ENCODE peak calls at places on chromosomes 3 and 15, in nine cellular contexts. G is nephron progenitor cell, Z is WERI-Rb-1, S is PC-3, V is fibroblast of the aortic adventitia, N is WTC11, W is Calu3, R is mesothelial cell of epicardium, M is neural progenitor cell. T is an unnamed sample.

GRCh38 chr3:157549498-157549897 is 46.3 kb upstream of the VEPH1 start:
- DNase-seq in G (no peak), Z (no peak), S (no peak), V (no peak), N (no peak), W (no peak), R (no peak), M (no peak), T (no peak)

GRCh38 chr3:13332158-13332557 is 88.0 kb downstream of the NUP210 start:
- DNase-seq in G (no peak), Z (no peak), S (peak; percentile 65), V (no peak), N (no peak), W (no peak), R (no peak), M (no peak), T (no peak)

GRCh38 chr3:13500133-13500885 is 20.2 kb downstream of the HDAC11 start:
- DNase-seq in G (peak; percentile 67), Z (peak; percentile 54), S (peak; percentile 39), V (no peak), N (peak; percentile 75), W (peak; percentile 54), R (no peak), M (peak; percentile 69), T (peak; percentile 65)

GRCh38 chr3:40057077-40057476 is 247.7 kb downstream of the MYRIP start:
- DNase-seq in G (no peak), Z (no peak), S (no peak), V (peak; percentile 66), N (no peak), W (no peak), R (no peak), M (no peak), T (no peak)

GRCh38 chr15:71215126-71215894 is 100.0 kb downstream of the THSD4 start:
- DNase-seq in G (no peak), Z (peak; percentile 22), S (no peak), V (no peak), N (peak; percentile 44), W (no peak), R (no peak), M (no peak), T (peak; percentile 65)

GRCh38 chr15:51380999-51381806 is 39.7 kb downstream of the GLDN start:
- DNase-seq in G (peak; percentile 59), Z (peak; percentile 73), S (peak; percentile 77), V (peak; percentile 88), N (peak; percentile 60), W (peak; percentile 72), R (no peak), M (peak; percentile 87), T (peak; percentile 72)

GRCh38 chr3:121649645-121650044 is 11.1 kb downstream of the HCLS1 start:
- DNase-seq in G (no peak), Z (no peak), S (peak; percentile 64), V (no peak), N (no peak), W (no peak), R (no peak), M (no peak), T (no peak)

GRCh38 chr15:70761046-70761445 is 2.3 kb downstream of the UACA start:
- DNase-seq in G (no peak), Z (no peak), S (peak; percentile 15), V (no peak), N (no peak), W (no peak), R (no peak), M (no peak), T (no peak)

GRCh38 chr3:67018105-67018788 is 20.1 kb downstream of the KBTBD8 start:
- DNase-seq in G (no peak), Z (no peak), S (no peak), V (peak; percentile 44), N (no peak), W (peak; percentile 8), R (no peak), M (no peak), T (no peak)

GRCh38 chr15:68635142-68635541 is 56.3 kb downstream of the CORO2B start:
- DNase-seq in G (no peak), Z (no peak), S (no peak), V (peak; percentile 72), N (no peak), W (no peak), R (no peak), M (no peak), T (no peak)

GRCh38 chr3:58176185-58176530 is 34.6 kb downstream of the DNASE1L3 start:
- DNase-seq in G (no peak), Z (no peak), S (no peak), V (no peak), N (no peak), W (no peak), R (no peak), M (no peak), T (no peak)

GRCh38 chr3:58175429-58176184 is 35.2 kb downstream of the DNASE1L3 start:
- DNase-seq in G (no peak), Z (no peak), S (no peak), V (peak; percentile 72), N (no peak), W (peak; percentile 41), R (no peak), M (peak; percentile 33), T (no peak)

GRCh38 chr3:58175098-58175428 is 35.7 kb downstream of the DNASE1L3 start:
- DNase-seq in G (no peak), Z (no peak), S (no peak), V (no peak), N (no peak), W (no peak), R (no peak), M (no peak), T (no peak)

GRCh38 chr3:58173029-58173669 is 37.6 kb downstream of the DNASE1L3 start:
- DNase-seq in G (no peak), Z (no peak), S (no peak), V (no peak), N (no peak), W (no peak), R (no peak), M (no peak), T (no peak)

GRCh38 chr3:58173670-58174472 is 36.9 kb downstream of the DNASE1L3 start:
- DNase-seq in G (peak; percentile 52), Z (peak; percentile 76), S (peak; percentile 55), V (no peak), N (peak; percentile 73), W (peak; percentile 71), R (no peak), M (peak; percentile 77), T (peak; percentile 80)
- TF ChIP-seq CTCF in G (no peak), Z (peak; percentile 77), S (peak; percentile 68), V (peak; percentile 14), N (peak; percentile 16), W (peak; percentile 51), R (no peak), M (peak; percentile 60), T (peak; percentile 66)

GRCh38 chr15:56098230-56098899 is 105.0 kb upstream of the NEDD4 start:
- DNase-seq in G (no peak), Z (no peak), S (peak; percentile 32), V (peak; percentile 7), N (no peak), W (no peak), R (no peak), M (no peak), T (no peak)
- TF ChIP-seq CTCF in G (no peak), Z (no peak), S (peak; percentile 52), V (no peak), N (no peak), W (peak; percentile 16), R (no peak), M (no peak), T (no peak)

GRCh38 chr3:182005683-182006082 is 294.0 kb downstream of the SOX2 start:
- DNase-seq in G (no peak), Z (no peak), S (no peak), V (no peak), N (no peak), W (no peak), R (no peak), M (no peak), T (no peak)

DNA sequence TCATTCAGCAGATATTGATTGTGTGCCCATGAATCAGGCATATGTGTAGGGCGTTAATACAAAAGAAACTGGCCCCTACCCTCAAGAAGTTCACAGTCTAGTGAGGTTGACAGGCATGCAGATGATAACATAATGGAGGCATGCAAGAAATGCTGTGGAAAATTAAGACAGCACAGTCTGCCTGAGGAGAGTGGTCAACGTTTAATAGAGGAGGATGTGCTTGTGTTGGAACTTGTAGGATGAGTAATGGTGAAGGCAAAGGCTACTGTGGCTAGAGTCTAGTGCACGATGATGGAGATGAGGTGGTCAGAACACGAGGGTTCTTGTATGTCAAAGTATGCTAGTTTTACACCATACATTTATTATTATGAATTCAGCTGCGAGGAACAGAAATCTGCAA is 295.7 kb downstream of the SOX2 start:
- DNase-seq in G (no peak), Z (no peak), S (no peak), V (no peak), N (no peak), W (no peak), R (no peak), M (no peak), T (no peak)
- TF ChIP-seq CTCF in G (no peak), Z (no peak), S (no peak), V (no peak), N (no peak), W (no peak), R (no peak), M (no peak), T (no peak)

GRCh38 chr3:179812096-179812382 is 159.2 kb downstream of the USP13 start:
- DNase-seq in G (no peak), Z (no peak), S (no peak), V (no peak), N (no peak), W (no peak), R (no peak), M (no peak), T (no peak)

GRCh38 chr3:179807588-179807987 is 154.7 kb downstream of the USP13 start:
- DNase-seq in G (no peak), Z (no peak), S (no peak), V (no peak), N (no peak), W (no peak), R (no peak), M (no peak), T (no peak)

GRCh38 chr3:179806177-179806576 is 153.3 kb downstream of the USP13 start:
- DNase-seq in G (no peak), Z (no peak), S (peak; percentile 43), V (peak; percentile 46), N (no peak), W (no peak), R (no peak), M (no peak), T (no peak)

GRCh38 chr3:179809639-179810038 is 156.8 kb downstream of the USP13 start:
- DNase-seq in G (no peak), Z (no peak), S (no peak), V (no peak), N (no peak), W (no peak), R (no peak), M (no peak), T (no peak)

DNA sequence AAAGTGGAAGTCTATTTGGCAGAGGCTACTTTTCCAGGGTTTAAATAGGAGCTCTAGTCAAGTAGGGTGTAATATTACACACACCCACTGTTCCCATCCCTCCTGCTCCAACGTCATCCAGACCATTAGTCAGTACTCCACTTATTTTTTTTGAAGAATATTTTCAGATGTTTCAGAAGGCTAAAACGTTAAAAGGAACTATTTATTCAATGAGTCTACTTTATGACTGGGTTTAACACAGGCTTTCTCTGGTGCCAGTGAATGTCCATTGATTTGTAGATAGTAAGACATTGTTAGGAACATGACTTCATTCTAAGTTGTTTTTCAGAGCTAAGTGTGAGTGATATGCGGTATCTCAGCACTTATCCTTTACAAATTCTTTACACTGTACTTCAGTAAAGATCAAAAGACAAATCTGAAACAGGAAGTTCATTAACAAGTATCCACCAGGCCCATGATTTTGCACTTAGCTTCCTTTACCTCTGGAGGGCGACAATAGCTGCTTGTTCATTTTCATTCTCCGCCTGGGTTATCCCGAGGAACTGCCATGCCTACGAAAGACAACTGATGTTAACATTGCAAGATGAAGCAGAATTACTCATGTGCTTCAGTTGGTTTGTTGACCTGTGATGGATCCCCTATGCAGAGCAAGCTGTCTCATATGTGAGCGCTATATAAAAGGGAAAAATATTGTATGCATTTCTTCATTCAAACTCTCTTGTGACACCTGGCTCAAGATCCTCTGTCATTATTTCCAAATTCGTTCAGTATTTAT is 158.7 kb downstream of the USP13 start:
- DNase-seq in G (peak; percentile 36), Z (peak; percentile 55), S (peak; percentile 88), V (peak; percentile 86), N (peak; percentile 44), W (peak; percentile 77), R (no peak), M (peak; percentile 74), T (peak; percentile 57)
- TF ChIP-seq CTCF in G (peak; percentile 71), Z (peak; percentile 71), S (peak; percentile 93), V (peak; percentile 80), N (peak; percentile 59), W (peak; percentile 85), R (peak; percentile 25), M (peak; percentile 83), T (peak; percentile 86)

T was measured in H9.